ENCODE peak calls at places on chromosomes 4 and X, in six cellular contexts. M is IMR-90, Z is H1, C is H9, P is mesenchymal stem cell, L is mesendoderm. J is an unnamed sample.

GRCh38 chr4:188942606-188943005 is 803.4 kb downstream of the TRIML1 start:
- DNase-seq in M (peak), Z (no peak), C (no peak), P (peak), L (no peak), J (no peak)

GRCh38 chrX:148609766-148610698 is 109.6 kb downstream of the AFF2 start:
- DNase-seq in M (no peak), Z (peak), C (peak), P (no peak), L (peak), J (peak)

GRCh38 chr4:109321232-109321631 is 18.8 kb upstream of the COL25A1 start:
- DNase-seq in M (no peak), Z (no peak), C (no peak), P (no peak), L (no peak), J (no peak)

GRCh38 chrX:133402042-133402453 is 13.2 kb downstream of the GPC4 start:
- DNase-seq in M (peak), Z (no peak), C (no peak), P (peak), L (no peak), J (no peak)

GRCh38 chr4:130306566-130306965 is 1210.6 kb downstream of the C4orf33 start:
- DNase-seq in M (no peak), Z (peak), C (peak), P (no peak), L (peak), J (no peak)

GRCh38 chr4:73917081-73917501 is 47.9 kb downstream of the CXCL1 start:
- DNase-seq in M (peak), Z (no peak), C (no peak), P (peak), L (no peak), J (no peak)

GRCh38 chr4:8642651-8643321 is 50.2 kb downstream of the CPZ start:
- DNase-seq in M (no peak), Z (no peak), C (no peak), P (no peak), L (peak), J (no peak)

GRCh38 chr4:90951037-90951436 is 823.8 kb downstream of the CCSER1 start:
- DNase-seq in M (peak), Z (no peak), C (no peak), P (peak), L (peak), J (no peak)

GRCh38 chrX:145068450-145068849 is 178.9 kb upstream of the SPANXN1 start:
- DNase-seq in M (no peak), Z (no peak), C (no peak), P (no peak), L (no peak), J (no peak)

GRCh38 chr4:21991050-21991449 is 42.5 kb upstream of the KCNIP4 start:
- DNase-seq in M (peak), Z (no peak), C (no peak), P (no peak), L (no peak), J (no peak)

GRCh38 chr4:168634276-168634802 is 137.5 kb downstream of the PALLD start:
- DNase-seq in M (peak), Z (no peak), C (no peak), P (peak), L (peak), J (peak)

GRCh38 chr4:104494822-104495559 is at the start of gene CXXC4:
- DNase-seq in M (peak), Z (peak), C (peak), P (peak), L (peak), J (peak)

GRCh38 chr4:10063544-10064300 is 42.4 kb upstream of the SLC2A9 start:
- DNase-seq in M (peak), Z (peak), C (peak), P (peak), L (peak), J (peak)

GRCh38 chr4:148164529-148164928 is 277.7 kb downstream of the NR3C2 start:
- DNase-seq in M (no peak), Z (no peak), C (no peak), P (no peak), L (no peak), J (no peak)

GRCh38 chr4:72383439-72383838 is 185.6 kb downstream of the ADAMTS3 start:
- DNase-seq in M (peak), Z (no peak), C (no peak), P (peak), L (no peak), J (no peak)

GRCh38 chr4:2252530-2252924 is 9.4 kb downstream of the MXD4 start:
- DNase-seq in M (no peak), Z (no peak), C (no peak), P (no peak), L (no peak), J (no peak)
- H2BK15ac ChIP-seq in M (no peak), Z (no peak), C (no peak), P (no peak), L (no peak), J (no peak)

GRCh38 chr4:92045718-92046117 is 258.0 kb upstream of the GRID2 start:
- DNase-seq in M (no peak), Z (no peak), C (no peak), P (no peak), L (no peak), J (no peak)

GRCh38 chr4:92047209-92047877 is 256.4 kb upstream of the GRID2 start:
- DNase-seq in M (peak), Z (no peak), C (no peak), P (peak), L (peak), J (no peak)

DNA sequence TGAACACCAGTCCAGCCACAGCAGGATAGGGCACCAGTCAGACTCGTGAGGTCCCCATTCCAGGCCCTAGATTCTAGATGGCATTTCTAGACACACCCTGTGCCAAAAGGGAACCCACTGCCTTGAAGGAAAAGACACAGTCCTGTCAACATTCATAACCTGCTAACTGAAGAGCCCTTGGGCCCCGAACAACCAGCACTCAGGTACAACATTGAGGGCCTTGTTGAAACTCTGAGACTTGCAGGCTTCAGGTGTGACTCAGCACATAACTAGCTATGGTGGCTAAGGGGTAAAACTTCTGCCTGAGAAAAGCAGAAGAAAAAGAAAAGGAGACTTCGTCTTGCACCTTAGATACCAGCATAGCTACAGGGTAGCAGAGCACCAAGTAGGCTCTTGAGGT is 252.9 kb upstream of the GRID2 start:
- DNase-seq in M (no peak), Z (no peak), C (no peak), P (no peak), L (peak), J (no peak)
- H2BK15ac ChIP-seq in M (no peak), Z (no peak), C (no peak), P (no peak), L (no peak), J (no peak)

GRCh38 chrX:23062359-23062758 is 62.6 kb downstream of the DDX53 start:
- DNase-seq in M (no peak), Z (no peak), C (no peak), P (no peak), L (no peak), J (no peak)

GRCh38 chrX:23061116-23061515 is 61.4 kb downstream of the DDX53 start:
- DNase-seq in M (no peak), Z (no peak), C (no peak), P (no peak), L (no peak), J (no peak)

GRCh38 chrX:23066588-23067281 is 67.0 kb downstream of the DDX53 start:
- DNase-seq in M (no peak), Z (no peak), C (no peak), P (no peak), L (no peak), J (no peak)
- H2BK15ac ChIP-seq in M (no peak), Z (no peak), C (no peak), P (no peak), L (no peak), J (no peak)

GRCh38 chr4:11949355-11949754 is 520.7 kb upstream of the HS3ST1 start:
- DNase-seq in M (no peak), Z (no peak), C (no peak), P (no peak), L (no peak), J (no peak)
- H2BK15ac ChIP-seq in M (no peak), Z (no peak), C (no peak), P (no peak), L (peak), J (no peak)

DNA sequence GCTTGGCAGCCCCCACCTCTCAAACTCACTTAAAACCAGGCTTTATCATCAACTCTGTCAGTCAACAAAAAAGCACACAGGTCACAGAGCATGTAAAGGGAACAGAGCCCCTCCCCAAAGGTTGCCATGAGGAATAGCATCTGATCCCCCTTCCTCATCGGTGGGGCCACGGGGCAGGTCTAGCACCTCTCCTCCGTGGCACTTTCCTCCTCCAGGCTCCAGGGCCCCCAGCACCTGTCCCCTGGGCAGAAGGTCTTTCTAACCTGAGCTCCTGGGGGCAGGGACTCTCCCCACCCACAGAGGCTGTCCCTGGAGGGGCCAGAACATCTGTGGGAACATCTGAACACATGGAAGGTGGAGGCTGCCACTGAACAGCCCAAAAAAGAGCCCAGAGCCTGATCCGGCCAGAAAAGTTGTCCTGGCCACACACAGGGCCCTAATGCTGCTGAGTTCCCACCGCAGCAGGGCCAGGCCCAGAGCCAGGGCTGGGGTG is 65.7 kb downstream of the ZFYVE28 start:
- DNase-seq in M (no peak), Z (no peak), C (no peak), P (no peak), L (no peak), J (no peak)
- H2BK15ac ChIP-seq in M (no peak), Z (no peak), C (no peak), P (no peak), L (no peak), J (peak)

DNA sequence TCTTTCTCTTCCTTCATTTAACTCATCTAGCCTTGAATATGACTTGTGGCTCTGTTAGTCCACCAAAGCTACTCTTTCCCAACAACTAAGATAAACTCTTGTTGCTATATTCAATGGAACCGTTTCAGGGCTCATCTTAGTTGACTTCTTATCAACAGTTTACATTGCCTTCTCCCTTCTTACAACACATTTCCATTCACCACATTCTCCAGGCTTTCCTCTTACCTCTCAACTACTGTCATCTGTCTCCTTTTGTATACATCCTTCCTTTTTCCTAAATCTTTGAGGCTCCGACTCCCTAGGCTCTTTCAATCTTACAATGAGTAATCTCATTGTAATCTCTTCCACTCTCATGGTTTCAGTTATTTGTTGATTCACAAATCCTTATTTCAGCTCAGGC is 58.5 kb downstream of the NCAPG start:
- DNase-seq in M (peak), Z (no peak), C (no peak), P (peak), L (no peak), J (no peak)
- H2BK15ac ChIP-seq in M (no peak), Z (no peak), C (no peak), P (no peak), L (no peak), J (no peak)

DNA sequence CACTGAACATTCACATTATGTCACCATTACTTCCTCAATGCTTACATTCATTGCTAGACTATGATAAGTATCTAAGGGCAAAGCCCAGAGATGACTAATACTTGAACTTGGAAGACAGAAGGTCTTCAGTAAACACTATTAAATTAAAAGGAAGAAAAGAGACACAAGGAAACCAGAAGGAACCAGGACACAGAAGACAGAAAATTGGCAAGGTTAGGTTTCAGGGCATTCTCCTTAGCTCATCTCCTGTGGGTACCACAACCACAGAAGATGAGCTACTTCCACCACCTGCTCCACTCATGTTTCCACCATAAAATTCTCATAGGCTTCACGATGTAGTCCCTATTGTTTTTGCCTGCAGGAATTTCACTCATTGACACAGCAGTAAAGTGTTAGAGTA is 64.9 kb downstream of the NLGN4X start:
- DNase-seq in M (no peak), Z (no peak), C (no peak), P (no peak), L (no peak), J (no peak)
- H2BK15ac ChIP-seq in M (no peak), Z (no peak), C (no peak), P (no peak), L (no peak), J (no peak)

GRCh38 chr4:7094931-7095330 is 27.1 kb upstream of the GRPEL1 start:
- DNase-seq in M (no peak), Z (no peak), C (no peak), P (no peak), L (no peak), J (no peak)
- H2BK15ac ChIP-seq in M (no peak), Z (no peak), C (no peak), P (no peak), L (no peak), J (no peak)

DNA sequence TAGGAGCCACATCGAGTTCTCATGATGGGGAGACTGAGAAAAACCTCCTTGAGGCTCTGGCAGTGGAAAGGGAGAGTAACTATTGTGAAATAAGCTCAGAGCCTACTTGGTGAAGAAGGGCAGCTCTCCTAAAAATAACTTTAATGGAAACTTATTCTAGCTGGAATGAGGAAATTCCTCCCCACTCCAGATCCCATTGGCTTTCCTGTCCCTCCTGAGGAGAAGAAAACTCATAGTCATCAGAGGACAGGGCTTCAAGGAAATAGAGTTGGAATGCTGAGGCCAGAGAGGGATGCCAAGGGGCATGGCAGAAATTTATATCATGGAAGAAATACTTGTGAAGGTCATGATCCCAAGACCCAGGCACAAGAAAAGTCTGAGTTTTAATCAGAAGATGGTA is 70.7 kb upstream of the TAPT1 start:
- DNase-seq in M (no peak), Z (no peak), C (no peak), P (peak), L (no peak), J (no peak)
- H2BK15ac ChIP-seq in M (no peak), Z (no peak), C (no peak), P (no peak), L (no peak), J (no peak)

DNA sequence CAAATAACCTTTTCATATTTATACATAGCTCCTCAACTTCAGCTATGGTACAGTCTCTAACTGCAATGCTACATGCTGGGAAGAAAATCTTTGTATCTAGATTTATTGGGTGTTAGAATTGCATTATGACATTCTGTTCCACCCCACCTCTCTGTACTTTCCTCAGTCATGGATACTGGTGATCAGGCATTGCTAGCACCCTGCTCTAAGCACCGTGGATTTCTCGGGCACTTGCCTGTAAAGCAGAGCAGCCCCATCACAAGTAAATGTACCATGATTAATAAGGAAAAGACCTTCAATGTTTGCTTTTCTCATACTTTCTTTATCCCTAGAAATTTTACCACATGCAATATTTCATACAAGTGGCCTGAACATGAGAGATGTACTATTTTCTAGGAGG is 1028.9 kb upstream of the INTU start:
- DNase-seq in M (no peak), Z (no peak), C (no peak), P (no peak), L (no peak), J (no peak)
- H2BK15ac ChIP-seq in M (no peak), Z (no peak), C (no peak), P (no peak), L (no peak), J (no peak)

J was measured in neuronal stem cell.